ENCODE peak calls at places on chromosome 9, in eight cellular contexts. S is IMR-90, K is OCI-LY7, O is A549, Q is cardiac muscle cell, X is right cardiac atrium, A is neural progenitor cell, W is ovary. B is an unnamed sample.
A peak's percentile ranks its signal among the peaks of the same experiment; 100 is the strongest.

GRCh38 chr9:135096408-135096885 is 9.0 kb downstream of the OLFM1 start:
- DNase-seq in S (no peak), K (no peak), O (no peak), Q (no peak), X (no peak), A (no peak), W (no peak), B (no peak)

GRCh38 chr9:306907-307306 is 92.2 kb downstream of the DOCK8 start:
- DNase-seq in S (no peak), K (peak; percentile 22), O (peak; percentile 28), Q (no peak), X (no peak), A (peak; percentile 13), W (no peak), B (peak; percentile 63)

GRCh38 chr9:89375181-89375760 is 57.0 kb downstream of the SECISBP2 start:
- DNase-seq in S (no peak), K (peak; percentile 33), O (no peak), Q (no peak), X (peak; percentile 48), A (no peak), W (no peak), B (peak; percentile 22)

GRCh38 chr9:98931543-98931942 is 12.2 kb upstream of the COL15A1 start:
- DNase-seq in S (no peak), K (no peak), O (no peak), Q (no peak), X (no peak), A (no peak), W (no peak), B (no peak)

GRCh38 chr9:76688471-76689238 is 75.6 kb upstream of the PCA3 start:
- DNase-seq in S (no peak), K (no peak), O (no peak), Q (no peak), X (no peak), A (no peak), W (no peak), B (no peak)

GRCh38 chr9:127393680-127394079 is 3.3 kb upstream of the SLC2A8 start:
- DNase-seq in S (peak; percentile 32), K (no peak), O (no peak), Q (no peak), X (no peak), A (no peak), W (no peak), B (no peak)

GRCh38 chr9:123338710-123339665 is 17.0 kb upstream of the CRB2 start:
- DNase-seq in S (no peak), K (peak; percentile 89), O (no peak), Q (no peak), X (peak; percentile 73), A (no peak), W (no peak), B (peak; percentile 29)

GRCh38 chr9:5231212-5231611 is at the start of gene INSL4:
- DNase-seq in S (peak; percentile 44), K (no peak), O (peak; percentile 93), Q (no peak), X (no peak), A (no peak), W (no peak), B (no peak)

GRCh38 chr9:110561826-110562225 is 17.7 kb downstream of the SVEP1 start:
- DNase-seq in S (no peak), K (no peak), O (no peak), Q (no peak), X (no peak), A (no peak), W (no peak), B (no peak)

GRCh38 chr9:128078504-128079434 is 10.7 kb downstream of the SLC25A25 start:
- DNase-seq in S (peak; percentile 63), K (no peak), O (peak; percentile 89), Q (peak; percentile 85), X (no peak), A (no peak), W (no peak), B (no peak)

GRCh38 chr9:37324691-37325490 is 97.6 kb upstream of the GRHPR start:
- DNase-seq in S (no peak), K (peak; percentile 97), O (no peak), Q (peak; percentile 48), X (no peak), A (peak; percentile 51), W (no peak), B (no peak)

GRCh38 chr9:127546125-127546832 is 65.8 kb upstream of the STXBP1 start:
- DNase-seq in S (no peak), K (no peak), O (peak; percentile 49), Q (no peak), X (peak; percentile 31), A (no peak), W (no peak), B (no peak)

GRCh38 chr9:105443121-105443520 is 4.7 kb upstream of the FSD1L start:
- DNase-seq in S (no peak), K (no peak), O (no peak), Q (no peak), X (no peak), A (no peak), W (no peak), B (no peak)

GRCh38 chr9:20315672-20316071 is 306.6 kb downstream of the MLLT3 start:
- DNase-seq in S (peak; percentile 91), K (no peak), O (no peak), Q (no peak), X (no peak), A (no peak), W (no peak), B (no peak)

GRCh38 chr9:37667706-37668672 is 17.2 kb downstream of the FRMPD1 start:
- DNase-seq in S (no peak), K (no peak), O (no peak), Q (peak; percentile 66), X (no peak), A (peak; percentile 59), W (no peak), B (no peak)

GRCh38 chr9:110308504-110309109 is 29.1 kb downstream of the TXNDC8 start:
- DNase-seq in S (no peak), K (peak; percentile 17), O (no peak), Q (no peak), X (no peak), A (no peak), W (no peak), B (no peak)

GRCh38 chr9:124291801-124292396 is 34.1 kb downstream of the NEK6 start:
- DNase-seq in S (no peak), K (peak; percentile 25), O (no peak), Q (peak; percentile 80), X (no peak), A (no peak), W (no peak), B (no peak)

DNA sequence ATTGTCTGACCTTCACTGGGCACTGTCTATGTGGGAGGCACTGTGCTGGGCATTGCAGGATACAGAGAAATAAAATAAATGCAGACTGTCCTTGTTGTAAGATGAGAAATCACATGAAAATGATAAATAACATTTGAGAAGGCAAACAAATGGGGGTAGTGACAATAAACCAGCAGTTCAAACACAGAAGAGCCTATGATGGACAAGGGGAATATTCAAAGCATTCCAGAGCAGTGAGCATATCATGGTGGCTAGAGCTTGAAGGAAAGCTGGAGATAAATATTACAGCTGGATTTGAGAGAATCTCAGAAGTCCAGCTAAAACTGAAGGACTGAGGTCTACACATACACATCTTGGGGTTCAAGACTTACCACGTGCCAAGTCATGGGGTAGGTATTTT is 209.9 kb downstream of the ASTN2 start:
- DNase-seq in S (peak; percentile 5), K (no peak), O (no peak), Q (no peak), X (no peak), A (no peak), W (no peak), B (no peak)
- H3K4me3 ChIP-seq in S (no peak overlapping the region), K (no peak overlapping the region), O (no peak overlapping the region), Q (no peak overlapping the region), X (no peak overlapping the region), A (no peak overlapping the region), W (no peak overlapping the region), B (no peak overlapping the region)

GRCh38 chr9:119179701-119180100 is 189.5 kb downstream of the BRINP1 start:
- DNase-seq in S (no peak), K (no peak), O (no peak), Q (no peak), X (no peak), A (no peak), W (no peak), B (no peak)

GRCh38 chr9:119177141-119177540 is 192.1 kb downstream of the BRINP1 start:
- DNase-seq in S (no peak), K (no peak), O (no peak), Q (no peak), X (no peak), A (no peak), W (no peak), B (no peak)
- H3K4me1 ChIP-seq in S (no peaks in the 10 kb centered on the region), K (no peaks in the 10 kb centered on the region), O (no peaks in the 10 kb centered on the region), Q (peaks cover 14% of the 10 kb centered on the region), X (no peaks in the 10 kb centered on the region), A (peaks cover 29% of the 10 kb centered on the region), W (no peaks in the 10 kb centered on the region), B (no peaks in the 10 kb centered on the region)

DNA sequence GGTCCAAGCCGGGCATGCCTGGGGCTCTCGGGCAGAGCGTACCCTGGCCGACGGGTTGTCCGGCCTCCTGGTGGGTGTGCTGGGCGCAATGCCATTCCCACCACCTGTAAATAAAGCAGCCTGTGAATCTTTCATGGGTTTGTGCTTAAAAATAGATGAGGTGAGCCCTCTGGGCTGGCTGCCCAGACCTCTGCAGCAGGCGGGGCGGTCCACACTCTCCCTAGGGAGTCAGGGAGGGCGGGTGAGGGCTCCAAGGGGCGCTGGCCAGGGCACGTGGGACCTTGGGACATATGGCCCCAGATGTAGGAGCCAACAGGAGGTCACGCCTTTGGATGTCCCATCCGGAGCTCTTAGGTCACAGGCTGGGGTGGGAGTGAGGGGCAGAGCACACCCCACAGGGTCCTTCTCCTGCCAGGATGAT is 3.6 kb upstream of the AGPAT2 start:
- DNase-seq in S (no peak), K (no peak), O (no peak), Q (no peak), X (peak; percentile 84), A (no peak), W (no peak), B (no peak)
- H3K27ac ChIP-seq in S (no peak overlapping the region), K (no peak overlapping the region), O (peak overlapping the region; percentile 87), Q (no peak overlapping the region), X (peak overlapping the region; percentile 84), A (no peak overlapping the region), W (no peak overlapping the region), B (no peak overlapping the region)

GRCh38 chr9:133477992-133478850 is 678 bp downstream of the SLC2A6 start:
- DNase-seq in S (peak; percentile 17), K (peak; percentile 82), O (no peak), Q (no peak), X (peak; percentile 66), A (peak; percentile 65), W (no peak), B (no peak)
- H3K4me3 ChIP-seq in S (peak overlapping the region; percentile 45), K (peak overlapping the region; percentile 78), O (peak overlapping the region; percentile 58), Q (peak overlapping the region; percentile 39), X (peak overlapping the region; percentile 53), A (peak overlapping the region; percentile 51), W (peak overlapping the region; percentile 16), B (no peak overlapping the region)

GRCh38 chr9:69472101-69472625 is 147.1 kb downstream of the ENTREP1 start:
- DNase-seq in S (no peak), K (no peak), O (no peak), Q (no peak), X (no peak), A (no peak), W (no peak), B (no peak)
- H3K4me1 ChIP-seq in S (no peaks in the 10 kb centered on the region), K (no peaks in the 10 kb centered on the region), O (peaks cover 21% of the 10 kb centered on the region), Q (peaks cover 20% of the 10 kb centered on the region), X (no peaks in the 10 kb centered on the region), A (peaks cover 22% of the 10 kb centered on the region), W (no peaks in the 10 kb centered on the region), B (no peaks in the 10 kb centered on the region)

GRCh38 chr9:96448546-96449170 is 1.3 kb upstream of the HABP4 start:
- DNase-seq in S (no peak), K (no peak), O (no peak), Q (no peak), X (no peak), A (no peak), W (no peak), B (no peak)
- H3K27ac ChIP-seq in S (no peak overlapping the region), K (no peak overlapping the region), O (no peak overlapping the region), Q (no peak overlapping the region), X (no peak overlapping the region), A (no peak overlapping the region), W (no peak overlapping the region), B (no peak overlapping the region)

GRCh38 chr9:69753830-69754229 is 6.0 kb downstream of the PTAR1 start:
- DNase-seq in S (no peak), K (no peak), O (no peak), Q (no peak), X (no peak), A (no peak), W (no peak), B (no peak)
- H3K4me3 ChIP-seq in S (no peak overlapping the region), K (no peak overlapping the region), O (no peak overlapping the region), Q (no peak overlapping the region), X (no peak overlapping the region), A (no peak overlapping the region), W (no peak overlapping the region), B (no peak overlapping the region)